ENCODE peak calls at places on chromosomes 5 and 9, in four cellular contexts. V is heart right ventricle, W is nephron progenitor cell, K is cardiac muscle cell. C is an unnamed sample.

GRCh38 chr5:132813599-132814440 is 718 bp downstream of the SOWAHA start:
- DNase-seq in K (no peak), W (peak; percentile 62), V (no peak), C (no peak)

GRCh38 chr9:136291306-136292025 is 12.4 kb downstream of the CCDC187 start:
- DNase-seq in W (no peak), V (no peak), K (no peak), C (no peak)

GRCh38 chr9:128103589-128103962 is 24.0 kb downstream of the PTGES2 start:
- DNase-seq in V (no peak), W (no peak), K (no peak), C (no peak)

GRCh38 chr5:9919306-9920030 is 289.3 kb upstream of the TAS2R1 start:
- DNase-seq in K (no peak), V (no peak), W (no peak), C (no peak)

GRCh38 chr5:181217111-181217804 is 5.8 kb upstream of the TRIM41 start:
- DNase-seq in K (peak; percentile 68), W (peak; percentile 68), V (peak; percentile 44), C (no peak)

GRCh38 chr9:110114888-110115259 is 93.1 kb downstream of the C9orf152 start:
- DNase-seq in V (peak; percentile 56), W (peak; percentile 12), K (peak; percentile 89), C (no peak)

GRCh38 chr5:73119492-73120157 is 750 bp upstream of the TMEM171 start:
- DNase-seq in W (peak; percentile 15), K (peak; percentile 25), V (no peak), C (no peak)

GRCh38 chr5:175478384-175479124 is at the start of gene SFXN1:
- DNase-seq in V (peak; percentile 63), K (peak; percentile 77), W (peak; percentile 85), C (no peak)

GRCh38 chr5:40688127-40688756 is 8.5 kb downstream of the PTGER4 start:
- DNase-seq in V (peak; percentile 89), K (peak; percentile 91), W (peak; percentile 87), C (no peak)

GRCh38 chr5:104171958-104172357 is 609.4 kb upstream of the NUDT12 start:
- DNase-seq in K (no peak), V (no peak), W (no peak), C (no peak)

GRCh38 chr5:172299916-172300439 is 16.4 kb upstream of the UBTD2 start:
- DNase-seq in W (no peak), V (no peak), K (peak; percentile 68), C (no peak)

GRCh38 chr5:93611900-93612898 is 29.2 kb downstream of the NR2F1 start:
- DNase-seq in W (peak; percentile 72), K (no peak), V (no peak), C (no peak)

GRCh38 chr5:122101636-122102285 is 23.7 kb upstream of the LOX start:
- DNase-seq in K (peak; percentile 79), W (no peak), V (no peak), C (no peak)

GRCh38 chr9:133976191-133976861 is 15.8 kb downstream of the VAV2 start:
- DNase-seq in K (no peak), W (no peak), V (no peak), C (no peak)

GRCh38 chr5:143279698-143280097 is 123.8 kb downstream of the NR3C1 start:
- DNase-seq in V (no peak), K (peak; percentile 8), W (no peak), C (no peak)

GRCh38 chr5:126865299-126865698 is 88.4 kb downstream of the LMNB1 start:
- DNase-seq in V (no peak), W (no peak), K (peak; percentile 67), C (no peak)

GRCh38 chr5:126867237-126867636 is 90.3 kb downstream of the LMNB1 start:
- DNase-seq in K (no peak), V (no peak), W (no peak), C (no peak)

GRCh38 chr5:126866837-126867236 is 89.9 kb downstream of the LMNB1 start:
- DNase-seq in W (no peak), V (no peak), K (no peak), C (no peak)

GRCh38 chr5:126863402-126863801 is 86.5 kb downstream of the LMNB1 start:
- DNase-seq in V (no peak), K (no peak), W (no peak), C (no peak)

GRCh38 chr5:126864042-126864688 is 87.2 kb downstream of the LMNB1 start:
- DNase-seq in V (no peak), W (no peak), K (no peak), C (no peak)
- TF ChIP-seq CTCF in V (no peak), W (no peak), K (no peak), C (no peak)

GRCh38 chr9:6199596-6199995 is 16.0 kb upstream of the IL33 start:
- DNase-seq in W (no peak), V (no peak), K (no peak), C (no peak)

GRCh38 chr9:6197330-6197729 is 18.3 kb upstream of the IL33 start:
- DNase-seq in V (peak; percentile 18), W (no peak), K (peak; percentile 68), C (no peak)

GRCh38 chr9:6195714-6196360 is 19.8 kb upstream of the IL33 start:
- DNase-seq in V (no peak), K (no peak), W (no peak), C (no peak)

GRCh38 chr9:6198251-6198650 is 17.4 kb upstream of the IL33 start:
- DNase-seq in W (no peak), V (no peak), K (no peak), C (no peak)

GRCh38 chr9:6194934-6195333 is 20.7 kb upstream of the IL33 start:
- DNase-seq in K (peak; percentile 19), W (peak; percentile 6), V (no peak), C (no peak)
- TF ChIP-seq CTCF in K (peak; percentile 38), W (peak; percentile 14), V (no peak), C (peak; percentile 14)

GRCh38 chr5:1007221-1007680 is 1.4 kb upstream of the NKD2 start:
- DNase-seq in V (peak; percentile 2), W (no peak), K (no peak), C (no peak)

GRCh38 chr5:1007681-1008450 is 736 bp upstream of the NKD2 start:
- DNase-seq in V (peak; percentile 4), K (no peak), W (no peak), C (no peak)

GRCh38 chr5:1010181-1010510 is 1.5 kb downstream of the NKD2 start:
- DNase-seq in V (no peak), K (no peak), W (no peak), C (no peak)

GRCh38 chr5:1009359-1010180 is 968 bp downstream of the NKD2 start:
- DNase-seq in V (no peak), K (no peak), W (peak; percentile 42), C (no peak)

DNA sequence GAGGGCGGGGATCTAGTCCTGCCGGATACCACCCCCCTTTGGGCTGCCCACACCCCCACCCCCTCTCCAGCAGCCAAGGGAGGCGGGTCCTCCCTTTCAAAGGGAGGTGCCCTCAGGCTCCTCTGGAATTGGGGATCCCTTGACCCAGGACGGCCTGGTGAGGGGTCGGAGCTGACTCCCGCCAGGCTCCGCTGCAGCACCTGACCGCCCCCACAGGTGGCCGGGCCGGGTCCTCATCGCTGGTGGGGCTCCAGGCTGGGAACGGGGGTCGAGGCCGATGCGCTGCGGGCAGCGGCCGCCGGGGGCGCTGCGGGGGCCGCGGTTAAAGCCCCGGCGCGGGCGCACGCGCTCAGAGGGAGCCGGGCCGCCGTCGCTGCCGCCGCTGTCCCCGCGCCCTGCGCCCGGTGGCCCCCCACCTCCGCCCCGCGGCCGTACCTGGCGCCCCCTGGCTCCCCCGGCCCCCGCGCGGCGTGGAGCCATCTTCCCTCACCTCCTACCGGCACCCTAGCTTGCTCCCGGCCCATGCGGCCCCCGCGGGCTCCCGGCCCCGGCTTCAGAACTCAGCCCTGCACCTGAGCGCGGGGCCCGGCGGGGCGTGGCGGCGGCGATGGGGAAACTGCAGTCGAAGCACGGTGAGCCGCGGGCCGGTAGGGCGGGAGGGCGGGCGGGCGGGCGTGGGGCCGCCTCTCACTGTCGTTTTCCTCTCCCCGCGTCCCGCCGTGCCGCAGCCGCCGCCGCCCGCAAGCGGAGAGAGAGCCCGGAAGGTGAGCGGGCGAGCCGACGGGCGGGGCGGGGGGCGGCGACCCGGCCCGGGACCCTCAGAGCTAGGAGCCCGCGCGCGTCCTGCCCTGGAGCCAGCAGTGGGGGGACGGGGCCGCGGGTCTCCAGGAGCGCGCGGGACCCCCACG is at the start of gene NKD2:
- DNase-seq in W (peak; percentile 82), V (peak; percentile 8), K (peak; percentile 29), C (no peak)
- TF ChIP-seq CTCF in W (peak; percentile 48), V (peak; percentile 64), K (peak; percentile 60), C (peak; percentile 23)

GRCh38 chr9:27485158-27485557 is 38.9 kb upstream of the IFNK start:
- DNase-seq in K (no peak), V (no peak), W (no peak), C (no peak)

GRCh38 chr9:27491164-27491563 is 32.9 kb upstream of the IFNK start:
- DNase-seq in V (no peak), W (no peak), K (peak; percentile 26), C (no peak)

GRCh38 chr9:27487927-27488326 is 36.2 kb upstream of the IFNK start:
- DNase-seq in W (no peak), K (no peak), V (no peak), C (no peak)

GRCh38 chr9:27487128-27487527 is 37.0 kb upstream of the IFNK start:
- DNase-seq in W (no peak), K (no peak), V (no peak), C (no peak)

DNA sequence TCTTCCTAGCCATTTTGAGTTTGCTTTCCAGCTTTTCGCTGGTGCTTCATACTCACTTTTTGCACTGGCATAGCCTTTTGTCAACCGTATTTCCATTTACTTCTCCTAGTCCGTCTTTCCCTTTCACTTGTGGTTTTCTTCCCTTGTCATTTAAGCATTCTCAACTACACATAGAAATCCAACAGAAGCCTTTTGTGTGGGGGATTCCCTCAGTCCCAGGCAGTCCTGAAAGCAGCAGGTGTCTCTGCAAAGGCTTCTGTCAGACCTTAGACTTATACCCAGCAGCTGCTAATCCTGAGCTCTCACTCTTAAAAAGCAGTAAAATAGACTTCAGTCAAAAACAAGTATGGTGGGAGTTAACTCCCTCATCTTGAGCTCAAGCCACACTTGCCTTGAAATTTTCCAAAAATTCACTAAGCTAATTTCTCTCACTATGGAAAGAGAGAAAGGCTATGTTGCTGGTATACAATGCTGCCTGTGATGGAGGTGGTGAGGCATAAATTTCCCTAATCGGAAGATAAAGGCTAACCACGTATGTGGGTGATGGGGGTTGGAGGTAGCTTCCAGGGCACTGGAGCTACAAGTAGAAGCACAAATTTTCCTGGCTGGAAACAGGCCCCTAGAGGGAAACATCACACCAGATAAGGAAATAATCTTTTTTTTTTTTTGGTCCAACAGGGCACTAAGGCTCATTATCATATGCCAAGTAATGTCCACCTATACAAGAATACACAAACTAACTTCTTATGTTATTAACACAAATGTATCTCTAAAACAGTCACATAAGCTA is 34.8 kb upstream of the IFNK start:
- DNase-seq in V (no peak), K (no peak), W (no peak), C (no peak)
- TF ChIP-seq CTCF in V (no peak), K (no peak), W (no peak), C (no peak)

GRCh38 chr5:110785356-110785755 is 46.5 kb downstream of the SLC25A46 start:
- DNase-seq in V (no peak), K (peak; percentile 74), W (no peak), C (no peak)

GRCh38 chr5:110784901-110785300 is 46.1 kb downstream of the SLC25A46 start:
- DNase-seq in W (no peak), V (no peak), K (no peak), C (no peak)

GRCh38 chr5:110790673-110791072 is 51.9 kb downstream of the SLC25A46 start:
- DNase-seq in W (no peak), K (peak; percentile 89), V (no peak), C (no peak)
- TF ChIP-seq CTCF in W (no peak), K (peak; percentile 63), V (peak; percentile 52), C (peak; percentile 3)

C was measured in kidney epithelial cell.